ENCODE peak calls at places on chromosome 22, in nine cellular contexts. One of them, this sample, is unnamed.

GRCh38 chr22:23177197-23177596 is 3.1 kb upstream of the BCR start:
- DNase-seq in psoas muscle: no peak
- DNase-seq in uterus: no peak
- DNase-seq in kidney: no peak
- DNase-seq in A549: no peak
- DNase-seq in right lobe of liver: no peak
- DNase-seq in body of pancreas: no peak
- DNase-seq in GM12865: peak
- DNase-seq in PC-3: no peak
- DNase-seq in this sample: no peak

GRCh38 chr22:49930596-49931412 is 12.4 kb downstream of the CRELD2 start:
- DNase-seq in psoas muscle: peak
- DNase-seq in uterus: no peak
- DNase-seq in kidney: peak
- DNase-seq in A549: no peak
- DNase-seq in right lobe of liver: peak
- DNase-seq in body of pancreas: peak
- DNase-seq in GM12865: peak
- DNase-seq in PC-3: peak
- DNase-seq in this sample: peak

GRCh38 chr22:19149047-19149883 is 827 bp downstream of the GSC2 start:
- DNase-seq in psoas muscle: no peak
- DNase-seq in uterus: no peak
- DNase-seq in kidney: no peak
- DNase-seq in A549: no peak
- DNase-seq in right lobe of liver: no peak
- DNase-seq in body of pancreas: no peak
- DNase-seq in GM12865: no peak
- DNase-seq in PC-3: no peak
- DNase-seq in this sample: no peak

GRCh38 chr22:50157976-50158375 is 12.6 kb upstream of the PANX2 start:
- DNase-seq in psoas muscle: no peak
- DNase-seq in uterus: no peak
- DNase-seq in kidney: peak
- DNase-seq in A549: no peak
- DNase-seq in right lobe of liver: no peak
- DNase-seq in body of pancreas: no peak
- DNase-seq in GM12865: no peak
- DNase-seq in PC-3: no peak
- DNase-seq in this sample: no peak

GRCh38 chr22:30332551-30332950 is 5.8 kb upstream of the TBC1D10A start:
- DNase-seq in psoas muscle: no peak
- DNase-seq in uterus: no peak
- DNase-seq in kidney: no peak
- DNase-seq in A549: no peak
- DNase-seq in right lobe of liver: no peak
- DNase-seq in body of pancreas: no peak
- DNase-seq in GM12865: no peak
- DNase-seq in PC-3: no peak
- DNase-seq in this sample: no peak

GRCh38 chr22:35140879-35141745 is 75.2 kb downstream of the ISX start:
- DNase-seq in psoas muscle: no peak
- DNase-seq in uterus: no peak
- DNase-seq in kidney: no peak
- DNase-seq in A549: no peak
- DNase-seq in right lobe of liver: no peak
- DNase-seq in body of pancreas: no peak
- DNase-seq in GM12865: peak
- DNase-seq in PC-3: peak
- DNase-seq in this sample: no peak

GRCh38 chr22:49986325-49986724 is 25.8 kb downstream of the PIM3 start:
- DNase-seq in psoas muscle: no peak
- DNase-seq in uterus: no peak
- DNase-seq in kidney: no peak
- DNase-seq in A549: no peak
- DNase-seq in right lobe of liver: no peak
- DNase-seq in body of pancreas: no peak
- DNase-seq in GM12865: no peak
- DNase-seq in PC-3: no peak
- DNase-seq in this sample: no peak

GRCh38 chr22:44159811-44160210 is 20.9 kb upstream of the PARVG start:
- DNase-seq in psoas muscle: no peak
- DNase-seq in uterus: no peak
- DNase-seq in kidney: peak
- DNase-seq in A549: no peak
- DNase-seq in right lobe of liver: no peak
- DNase-seq in body of pancreas: no peak
- DNase-seq in GM12865: no peak
- DNase-seq in PC-3: no peak
- DNase-seq in this sample: no peak

GRCh38 chr22:43222987-43223386 is 36.1 kb upstream of the TTLL12 start:
- DNase-seq in psoas muscle: no peak
- DNase-seq in uterus: no peak
- DNase-seq in kidney: no peak
- DNase-seq in A549: no peak
- DNase-seq in right lobe of liver: no peak
- DNase-seq in body of pancreas: no peak
- DNase-seq in GM12865: no peak
- DNase-seq in PC-3: no peak
- DNase-seq in this sample: no peak

GRCh38 chr22:37681556-37682049 is 4.5 kb upstream of the NOL12 start:
- DNase-seq in psoas muscle: peak
- DNase-seq in uterus: peak
- DNase-seq in kidney: peak
- DNase-seq in A549: no peak
- DNase-seq in right lobe of liver: peak
- DNase-seq in body of pancreas: peak
- DNase-seq in GM12865: peak
- DNase-seq in PC-3: peak
- DNase-seq in this sample: peak

GRCh38 chr22:47872761-47873535 is 1110.5 kb downstream of the TBC1D22A start:
- DNase-seq in psoas muscle: no peak
- DNase-seq in uterus: no peak
- DNase-seq in kidney: no peak
- DNase-seq in A549: no peak
- DNase-seq in right lobe of liver: no peak
- DNase-seq in body of pancreas: no peak
- DNase-seq in GM12865: no peak
- DNase-seq in PC-3: no peak
- DNase-seq in this sample: no peak

GRCh38 chr22:38831166-38831945 is 12.5 kb downstream of the NPTXR start:
- DNase-seq in psoas muscle: no peak
- DNase-seq in uterus: no peak
- DNase-seq in kidney: no peak
- DNase-seq in A549: no peak
- DNase-seq in right lobe of liver: no peak
- DNase-seq in body of pancreas: no peak
- DNase-seq in GM12865: no peak
- DNase-seq in PC-3: no peak
- DNase-seq in this sample: peak

DNA sequence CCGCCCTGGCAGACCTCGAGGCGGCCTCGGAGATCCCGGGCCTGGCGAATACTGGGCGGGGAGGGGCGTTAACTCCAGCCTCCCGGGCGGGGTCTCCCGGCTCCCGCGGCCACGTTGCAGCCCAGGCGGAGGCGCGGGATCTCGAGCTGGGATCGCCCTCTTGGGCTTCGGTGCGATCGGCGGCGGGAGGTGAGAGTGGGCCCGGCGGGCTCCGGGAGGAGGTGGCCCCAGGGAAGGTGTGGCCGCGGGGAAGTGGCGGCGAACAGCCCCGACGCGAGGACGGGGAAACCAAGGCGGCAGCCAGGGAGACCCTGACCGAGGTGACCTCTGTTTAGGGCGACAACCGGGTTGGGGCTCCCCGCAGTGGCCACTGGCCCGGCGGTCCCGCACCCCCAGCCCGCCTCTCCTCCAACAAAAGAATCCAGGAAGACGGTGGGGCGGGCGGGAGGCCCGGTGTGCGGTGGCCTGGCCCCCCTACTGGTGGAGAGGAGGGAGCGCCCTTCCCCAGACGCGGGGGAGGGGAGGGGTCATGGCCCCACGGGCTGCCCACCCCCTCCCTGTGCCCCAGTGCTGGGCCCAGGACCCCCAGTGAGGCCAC is at the start of gene PHETA2:
- DNase-seq in psoas muscle: peak
- DNase-seq in uterus: peak
- DNase-seq in kidney: peak
- DNase-seq in A549: no peak
- DNase-seq in right lobe of liver: peak
- DNase-seq in body of pancreas: peak
- DNase-seq in GM12865: peak
- DNase-seq in PC-3: no peak
- DNase-seq in this sample: peak
- TF ChIP-seq CTCF in psoas muscle: peak
- TF ChIP-seq CTCF in uterus: no peak
- TF ChIP-seq CTCF in kidney: no peak
- TF ChIP-seq CTCF in A549: no peak
- TF ChIP-seq CTCF in right lobe of liver: no peak
- TF ChIP-seq CTCF in body of pancreas: no peak
- TF ChIP-seq CTCF in GM12865: peak
- TF ChIP-seq CTCF in PC-3: no peak
- TF ChIP-seq CTCF in this sample: peak

GRCh38 chr22:17334054-17334453 is 35.2 kb upstream of the CECR2 start:
- DNase-seq in psoas muscle: no peak
- DNase-seq in uterus: no peak
- DNase-seq in kidney: no peak
- DNase-seq in A549: no peak
- DNase-seq in right lobe of liver: peak
- DNase-seq in body of pancreas: no peak
- DNase-seq in GM12865: no peak
- DNase-seq in PC-3: no peak
- DNase-seq in this sample: no peak

GRCh38 chr22:17337639-17338038 is 31.6 kb upstream of the CECR2 start:
- DNase-seq in psoas muscle: no peak
- DNase-seq in uterus: no peak
- DNase-seq in kidney: no peak
- DNase-seq in A549: no peak
- DNase-seq in right lobe of liver: no peak
- DNase-seq in body of pancreas: no peak
- DNase-seq in GM12865: no peak
- DNase-seq in PC-3: no peak
- DNase-seq in this sample: no peak

GRCh38 chr22:17339095-17339693 is 30.1 kb upstream of the CECR2 start:
- DNase-seq in psoas muscle: peak
- DNase-seq in uterus: no peak
- DNase-seq in kidney: no peak
- DNase-seq in A549: no peak
- DNase-seq in right lobe of liver: peak
- DNase-seq in body of pancreas: no peak
- DNase-seq in GM12865: no peak
- DNase-seq in PC-3: no peak
- DNase-seq in this sample: no peak

GRCh38 chr22:17334983-17335382 is 34.3 kb upstream of the CECR2 start:
- DNase-seq in psoas muscle: no peak
- DNase-seq in uterus: no peak
- DNase-seq in kidney: no peak
- DNase-seq in A549: no peak
- DNase-seq in right lobe of liver: peak
- DNase-seq in body of pancreas: no peak
- DNase-seq in GM12865: no peak
- DNase-seq in PC-3: no peak
- DNase-seq in this sample: no peak

GRCh38 chr22:17336061-17336460 is 33.2 kb upstream of the CECR2 start:
- DNase-seq in psoas muscle: no peak
- DNase-seq in uterus: no peak
- DNase-seq in kidney: no peak
- DNase-seq in A549: no peak
- DNase-seq in right lobe of liver: no peak
- DNase-seq in body of pancreas: no peak
- DNase-seq in GM12865: no peak
- DNase-seq in PC-3: no peak
- DNase-seq in this sample: no peak
- H3K4me3 ChIP-seq in psoas muscle: no peak
- H3K4me3 ChIP-seq in uterus: no peak
- H3K4me3 ChIP-seq in kidney: no peak
- H3K4me3 ChIP-seq in A549: no peak
- H3K4me3 ChIP-seq in right lobe of liver: no peak
- H3K4me3 ChIP-seq in body of pancreas: no peak
- H3K4me3 ChIP-seq in GM12865: no peak
- H3K4me3 ChIP-seq in PC-3: no peak
- H3K4me3 ChIP-seq in this sample: no peak

DNA sequence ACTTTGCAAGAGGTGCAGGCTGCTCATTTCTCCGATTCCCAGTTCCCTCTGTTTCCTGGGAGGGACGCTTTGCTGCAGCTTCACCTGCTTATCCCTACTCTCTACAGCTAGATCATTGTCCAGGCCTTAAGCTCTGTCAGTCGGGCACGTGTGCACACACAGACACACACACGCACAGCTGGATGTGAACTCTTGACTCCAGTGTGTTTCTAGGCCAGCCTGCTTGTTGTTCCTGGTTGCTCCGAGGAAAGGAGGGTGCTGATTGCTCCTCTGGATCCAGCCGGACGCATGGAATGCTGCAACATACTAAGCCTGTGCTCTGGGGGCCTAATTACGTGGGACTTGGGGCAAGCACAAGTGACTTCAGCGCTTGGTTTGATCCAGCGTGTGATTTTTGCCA is 19.7 kb downstream of the ZNRF3 start:
- DNase-seq in psoas muscle: peak
- DNase-seq in uterus: peak
- DNase-seq in kidney: no peak
- DNase-seq in A549: no peak
- DNase-seq in right lobe of liver: no peak
- DNase-seq in body of pancreas: no peak
- DNase-seq in GM12865: no peak
- DNase-seq in PC-3: no peak
- DNase-seq in this sample: no peak
- TF ChIP-seq CTCF in psoas muscle: no peak
- TF ChIP-seq CTCF in uterus: no peak
- TF ChIP-seq CTCF in kidney: no peak
- TF ChIP-seq CTCF in A549: no peak
- TF ChIP-seq CTCF in right lobe of liver: no peak
- TF ChIP-seq CTCF in body of pancreas: no peak
- TF ChIP-seq CTCF in GM12865: no peak
- TF ChIP-seq CTCF in PC-3: no peak
- TF ChIP-seq CTCF in this sample: no peak

DNA sequence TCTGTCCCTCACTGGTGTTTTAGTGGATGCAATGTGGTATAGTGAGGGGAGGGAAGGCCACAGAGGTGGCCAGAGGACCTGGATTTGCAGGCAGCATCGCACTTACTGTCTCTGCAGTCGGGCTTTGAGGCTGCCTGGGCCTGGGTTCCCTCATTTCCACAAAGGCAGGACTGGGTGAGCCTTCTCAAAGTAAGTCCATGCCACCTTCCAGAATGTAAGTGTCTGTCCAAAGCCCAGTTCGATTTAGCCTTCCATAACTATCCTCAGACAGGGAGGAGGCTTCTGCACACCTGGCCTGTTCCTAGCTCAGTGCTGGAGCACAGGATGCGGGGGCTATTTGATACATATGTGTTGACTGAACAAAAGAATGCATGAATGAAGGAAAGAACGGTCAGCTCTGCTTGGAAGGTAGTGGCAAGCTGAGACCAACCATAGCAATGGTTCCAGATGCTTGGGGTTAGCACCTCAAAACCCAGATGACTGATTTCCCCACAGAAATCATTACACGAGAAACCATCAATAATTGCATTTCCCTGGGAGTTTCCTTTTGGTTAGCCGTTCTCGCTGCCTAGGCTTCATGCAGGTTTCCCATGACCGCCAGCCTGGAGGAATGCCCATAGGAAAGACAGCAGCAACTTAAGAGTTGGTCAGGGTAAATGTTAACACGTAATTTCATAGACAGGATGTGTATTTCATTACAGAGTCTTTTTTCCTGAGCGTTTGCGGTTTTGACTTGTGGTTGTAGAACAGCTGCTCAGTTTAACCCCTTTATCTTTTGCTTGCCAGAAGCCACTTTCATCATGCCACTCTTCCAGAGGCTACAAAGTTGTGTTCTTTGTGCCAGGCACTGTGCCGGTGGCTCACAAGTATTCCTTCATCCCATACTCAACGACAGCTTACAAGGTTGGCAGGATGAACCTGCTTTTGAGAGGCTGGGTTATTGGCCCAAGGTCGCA is 2.7 kb downstream of the IL17RA start:
- DNase-seq in psoas muscle: no peak
- DNase-seq in uterus: no peak
- DNase-seq in kidney: no peak
- DNase-seq in A549: no peak
- DNase-seq in right lobe of liver: no peak
- DNase-seq in body of pancreas: no peak
- DNase-seq in GM12865: peak
- DNase-seq in PC-3: no peak
- DNase-seq in this sample: peak
- H3K4me3 ChIP-seq in psoas muscle: no peak
- H3K4me3 ChIP-seq in uterus: no peak
- H3K4me3 ChIP-seq in kidney: peak
- H3K4me3 ChIP-seq in A549: no peak
- H3K4me3 ChIP-seq in right lobe of liver: no peak
- H3K4me3 ChIP-seq in body of pancreas: no peak
- H3K4me3 ChIP-seq in GM12865: no peak
- H3K4me3 ChIP-seq in PC-3: no peak
- H3K4me3 ChIP-seq in this sample: no peak